ENCODE peak calls at places on chromosomes 3 and 15, in eight cellular contexts. V is GM12878; X is naive thymus-derived CD4-positive, alpha-beta T cell; S is CD8-positive, alpha-beta T cell; G is CD4-positive, CD25-positive, alpha-beta regulatory T cell; B is stomach; A is Peyer's patch; O is testis. J is an unnamed sample.

GRCh38 chr3:178629430-178630178 is 93.4 kb downstream of the KCNMB2 start:
- DNase-seq in V (no peak), X (no peak), S (no peak), G (no peak), B (no peak), A (no peak), O (no peak), J (no peak)

GRCh38 chr3:56133423-56133822 is 334.8 kb downstream of the ERC2 start:
- DNase-seq in V (no peak), X (no peak), S (no peak), G (no peak), B (no peak), A (no peak), O (no peak), J (no peak)

GRCh38 chr15:84669726-84670125 is 11.7 kb upstream of the NMB start:
- DNase-seq in V (no peak), X (no peak), S (no peak), G (no peak), B (no peak), A (no peak), O (no peak), J (no peak)

GRCh38 chr15:80274554-80274953 is 22.5 kb upstream of the CTXND1 start:
- DNase-seq in V (no peak), X (no peak), S (no peak), G (no peak), B (no peak), A (no peak), O (no peak), J (no peak)

GRCh38 chr3:24704496-24704895 is 209.8 kb upstream of the THRB start:
- DNase-seq in V (no peak), X (no peak), S (no peak), G (no peak), B (no peak), A (no peak), O (no peak), J (no peak)

GRCh38 chr3:141452773-141453172 is 34.1 kb upstream of the RASA2 start:
- DNase-seq in V (no peak), X (no peak), S (no peak), G (no peak), B (no peak), A (no peak), O (no peak), J (no peak)

GRCh38 chr3:59981377-59981776 is 931.6 kb upstream of the CFAP20DC start:
- DNase-seq in V (no peak), X (peak; percentile 25), S (no peak), G (no peak), B (no peak), A (no peak), O (no peak), J (no peak)

GRCh38 chr3:141415959-141416358 is 47.7 kb downstream of the ZBTB38 start:
- DNase-seq in V (no peak), X (no peak), S (no peak), G (no peak), B (no peak), A (no peak), O (no peak), J (no peak)

GRCh38 chr3:158105710-158106438 is at the start of gene SHOX2:
- DNase-seq in V (no peak), X (peak; percentile 24), S (no peak), G (no peak), B (peak; percentile 28), A (peak; percentile 46), O (peak; percentile 46), J (no peak)

GRCh38 chr3:194877311-194878119 is 191.8 kb downstream of the FAM43A start:
- DNase-seq in V (no peak), X (no peak), S (no peak), G (no peak), B (no peak), A (no peak), O (peak; percentile 65), J (no peak)

GRCh38 chr3:88385090-88385489 is 235.3 kb downstream of the C3orf38 start:
- DNase-seq in V (no peak), X (no peak), S (no peak), G (no peak), B (no peak), A (no peak), O (no peak), J (no peak)

GRCh38 chr3:7309707-7310106 is 448.8 kb downstream of the GRM7 start:
- DNase-seq in V (no peak), X (no peak), S (no peak), G (no peak), B (no peak), A (peak; percentile 57), O (peak; percentile 51), J (no peak)

GRCh38 chr3:33749546-33750215 is 31.6 kb upstream of the CLASP2 start:
- DNase-seq in V (no peak), X (no peak), S (no peak), G (no peak), B (no peak), A (no peak), O (no peak), J (no peak)

GRCh38 chr15:58627706-58628105 is 121.8 kb downstream of the ADAM10 start:
- DNase-seq in V (no peak), X (peak; percentile 17), S (no peak), G (peak; percentile 48), B (no peak), A (no peak), O (no peak), J (no peak)

GRCh38 chr3:108234387-108234957 is 12.2 kb upstream of the IFT57 start:
- DNase-seq in V (no peak), X (no peak), S (no peak), G (no peak), B (no peak), A (no peak), O (no peak), J (no peak)

GRCh38 chr3:188472331-188472730 is 318.4 kb downstream of the LPP start:
- DNase-seq in V (no peak), X (no peak), S (no peak), G (no peak), B (no peak), A (no peak), O (no peak), J (no peak)

GRCh38 chr3:156416846-156417581 is 137.9 kb downstream of the SSR3 start:
- DNase-seq in V (no peak), X (no peak), S (no peak), G (no peak), B (no peak), A (no peak), O (no peak), J (no peak)

DNA sequence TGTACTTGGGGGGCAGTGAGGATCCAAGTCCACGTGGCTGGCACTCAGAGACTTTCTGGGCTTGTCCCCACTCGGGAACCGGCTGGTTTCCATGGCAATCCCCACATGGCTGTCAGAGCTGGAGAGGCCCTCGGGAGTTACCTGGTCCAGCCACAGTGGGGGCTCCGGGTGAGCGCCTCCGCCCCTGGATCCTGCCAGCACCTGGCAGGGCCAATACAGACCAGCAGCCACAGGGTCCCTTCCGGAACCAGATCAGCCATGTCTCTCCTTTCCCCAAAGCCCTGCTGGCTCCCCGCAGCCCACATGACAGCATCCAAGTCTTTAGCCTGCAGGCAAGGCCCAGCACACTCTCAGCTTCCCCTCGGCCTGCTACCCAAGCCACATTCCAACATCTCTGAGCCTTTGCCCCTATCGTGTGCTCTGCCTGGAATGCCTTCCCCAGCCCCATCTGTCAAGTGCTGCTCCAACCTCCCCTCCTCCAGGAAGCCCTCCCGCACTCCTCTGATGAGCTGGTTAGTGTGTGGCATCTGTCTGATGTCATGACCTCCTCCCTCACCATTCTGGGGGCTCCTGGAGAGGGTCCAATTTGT is 8.6 kb downstream of the PLXND1 start:
- DNase-seq in V (no peak), X (no peak), S (no peak), G (no peak), B (no peak), A (no peak), O (no peak), J (no peak)
- H3K4me3 ChIP-seq in V (no peak overlapping the region), X (no peak overlapping the region), S (no peak overlapping the region), G (no peak overlapping the region), B (no peak overlapping the region), A (no peak overlapping the region), O (no peak overlapping the region), J (no peak overlapping the region)

GRCh38 chr3:52257911-52258310 is 12.4 kb downstream of the PPM1M start:
- DNase-seq in V (no peak), X (no peak), S (no peak), G (no peak), B (no peak), A (no peak), O (no peak), J (no peak)

GRCh38 chr3:52259035-52259434 is 13.5 kb downstream of the PPM1M start:
- DNase-seq in V (no peak), X (no peak), S (no peak), G (no peak), B (no peak), A (no peak), O (no peak), J (no peak)

GRCh38 chr3:52262447-52262846 is 16.0 kb downstream of the WDR82 start:
- DNase-seq in V (no peak), X (no peak), S (no peak), G (no peak), B (no peak), A (no peak), O (no peak), J (no peak)

GRCh38 chr3:52256622-52257021 is 11.1 kb downstream of the PPM1M start:
- DNase-seq in V (no peak), X (no peak), S (no peak), G (no peak), B (no peak), A (no peak), O (no peak), J (no peak)

DNA sequence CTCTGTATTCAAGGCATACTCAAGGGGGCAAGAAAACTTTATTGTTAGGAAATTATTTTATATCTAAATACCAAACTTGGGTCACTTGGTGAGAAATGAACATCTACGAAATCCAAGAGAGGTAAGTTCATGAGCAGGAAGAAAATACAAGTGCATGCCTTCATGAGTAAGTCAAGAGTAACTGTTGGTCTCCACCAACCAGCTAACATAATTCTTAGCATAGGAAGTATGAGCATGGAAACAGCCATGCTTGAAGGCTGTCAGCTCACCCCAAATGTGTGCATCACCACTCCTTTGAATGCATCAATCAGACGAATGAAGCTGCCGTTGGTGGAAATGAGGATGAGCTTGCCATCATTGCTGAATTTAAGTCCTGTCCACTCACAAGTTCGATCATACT is 13.9 kb downstream of the PPM1M start:
- DNase-seq in V (no peak), X (no peak), S (no peak), G (no peak), B (no peak), A (no peak), O (no peak), J (no peak)
- H3K36me3 ChIP-seq in V (peaks cover 50% of the 10 kb centered on the region), X (peaks cover 43% of the 10 kb centered on the region), S (peaks cover 78% of the 10 kb centered on the region), G (peaks cover 92% of the 10 kb centered on the region), B (peaks cover 86% of the 10 kb centered on the region), A (peaks cover 5% of the 10 kb centered on the region), O (no peaks in the 10 kb centered on the region), J (peaks cover 98% of the 10 kb centered on the region)

GRCh38 chr3:101941253-101942039 is 92.1 kb downstream of the NFKBIZ start:
- DNase-seq in V (no peak), X (no peak), S (no peak), G (no peak), B (no peak), A (no peak), O (no peak), J (no peak)
- H3K4me3 ChIP-seq in V (no peak overlapping the region), X (no peak overlapping the region), S (no peak overlapping the region), G (no peak overlapping the region), B (no peak overlapping the region), A (no peak overlapping the region), O (no peak overlapping the region), J (no peak overlapping the region)

GRCh38 chr3:170117134-170117533 is 64.4 kb downstream of the PHC3 start:
- DNase-seq in V (no peak), X (no peak), S (no peak), G (no peak), B (no peak), A (no peak), O (no peak), J (no peak)
- H3K36me3 ChIP-seq in V (peaks cover 26% of the 10 kb centered on the region), X (peaks cover 16% of the 10 kb centered on the region), S (peaks cover 45% of the 10 kb centered on the region), G (peaks cover 85% of the 10 kb centered on the region), B (peaks cover 52% of the 10 kb centered on the region), A (no peaks in the 10 kb centered on the region), O (no peaks in the 10 kb centered on the region), J (peaks cover 11% of the 10 kb centered on the region)

J was measured in neuronal stem cell.